ENCODE peak calls at places on chromosome 12, in eight cellular contexts. E, T, U, O, K, R, S and F are unnamed samples.

GRCh38 chr12:131862084-131862441 is 32.4 kb upstream of the ULK1 start:
- DNase-seq in E (no peak), T (no peak), U (peak), O (no peak), K (no peak), R (no peak), S (no peak), F (no peak)

GRCh38 chr12:9118161-9118560 is 2.4 kb upstream of the A2M start:
- DNase-seq in E (peak), T (no peak), U (no peak), O (no peak), K (peak), R (no peak), S (no peak), F (no peak)

GRCh38 chr12:1328385-1328784 is 266.0 kb downstream of the FBXL14 start:
- DNase-seq in E (peak), T (no peak), U (no peak), O (peak), K (no peak), R (peak), S (no peak), F (no peak)

GRCh38 chr12:93198086-93198485 is 179.6 kb upstream of the NUDT4 start:
- DNase-seq in E (no peak), T (no peak), U (no peak), O (no peak), K (peak), R (no peak), S (peak), F (no peak)

GRCh38 chr12:12474471-12474928 is 88.2 kb downstream of the DUSP16 start:
- DNase-seq in E (no peak), T (no peak), U (no peak), O (no peak), K (no peak), R (no peak), S (no peak), F (no peak)

GRCh38 chr12:29782285-29782820 is 1.4 kb downstream of the TMTC1 start:
- DNase-seq in E (peak), T (no peak), U (no peak), O (no peak), K (peak), R (no peak), S (no peak), F (peak)

GRCh38 chr12:80472912-80473500 is 29.0 kb downstream of the PTPRQ start:
- DNase-seq in E (peak), T (peak), U (no peak), O (no peak), K (peak), R (no peak), S (peak), F (peak)

GRCh38 chr12:68623984-68624383 is 13.3 kb downstream of the RAP1B start:
- DNase-seq in E (no peak), T (no peak), U (no peak), O (no peak), K (peak), R (no peak), S (no peak), F (no peak)

GRCh38 chr12:92928431-92928961 is 599 bp downstream of the EEA1 start:
- DNase-seq in E (peak), T (peak), U (peak), O (peak), K (peak), R (peak), S (peak), F (peak)

GRCh38 chr12:105922670-105923102 is 216.1 kb downstream of the NUAK1 start:
- DNase-seq in E (no peak), T (no peak), U (no peak), O (no peak), K (peak), R (no peak), S (peak), F (peak)

GRCh38 chr12:51087818-51088217 is 4.4 kb upstream of the CSRNP2 start:
- DNase-seq in E (no peak), T (no peak), U (no peak), O (no peak), K (no peak), R (no peak), S (no peak), F (no peak)

GRCh38 chr12:113007166-113007565 is 28.8 kb downstream of the OAS2 start:
- DNase-seq in E (no peak), T (no peak), U (no peak), O (no peak), K (peak), R (no peak), S (peak), F (no peak)

GRCh38 chr12:85569261-85569660 is 266.9 kb downstream of the RASSF9 start:
- DNase-seq in E (no peak), T (no peak), U (no peak), O (no peak), K (no peak), R (no peak), S (no peak), F (peak)

GRCh38 chr12:22625671-22626251 is 790 bp downstream of the ETNK1 start:
- DNase-seq in E (peak), T (peak), U (peak), O (peak), K (peak), R (peak), S (peak), F (peak)

DNA sequence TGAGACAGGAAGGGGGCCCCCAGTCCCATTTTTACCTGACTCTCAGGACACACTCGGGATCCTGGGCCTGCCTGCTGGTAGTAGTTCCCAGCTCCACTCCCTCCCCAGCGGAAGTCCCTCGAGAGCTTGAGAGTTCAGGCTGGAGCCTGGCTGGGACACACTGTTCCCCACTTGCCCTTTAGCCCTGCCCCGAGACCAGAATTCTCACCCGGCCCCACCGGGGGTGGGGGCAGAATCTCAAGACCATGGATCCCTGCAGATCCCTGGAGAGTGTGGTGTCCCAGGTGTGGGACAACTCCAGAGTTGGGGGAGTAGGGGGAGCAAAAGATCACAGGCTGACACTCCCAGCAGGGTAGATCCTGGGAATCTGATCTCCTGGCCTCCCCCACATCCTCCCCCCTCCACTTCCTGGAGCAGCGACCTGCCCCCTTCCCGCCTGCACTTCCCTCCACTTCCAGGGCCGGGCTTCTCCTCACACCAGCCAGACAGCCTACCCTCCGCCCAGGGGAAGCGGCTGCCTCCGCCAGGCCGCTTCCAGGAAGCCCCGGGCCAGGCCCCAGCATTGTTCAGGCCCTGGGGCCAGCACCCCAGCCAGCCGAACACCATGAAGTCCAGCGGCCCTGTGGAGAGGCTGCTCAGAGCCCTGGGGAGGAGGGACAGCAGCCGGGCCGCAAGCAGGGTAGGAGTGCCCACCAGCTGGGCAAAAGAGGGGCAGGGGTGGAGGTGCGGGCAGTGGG is at the start of gene TNS2:
- DNase-seq in E (no peak), T (no peak), U (peak), O (peak), K (peak), R (peak), S (peak), F (peak)
- H3K27ac ChIP-seq in E (no peak), T (no peak), U (peak), O (peak), K (peak), R (peak), S (peak), F (peak)

DNA sequence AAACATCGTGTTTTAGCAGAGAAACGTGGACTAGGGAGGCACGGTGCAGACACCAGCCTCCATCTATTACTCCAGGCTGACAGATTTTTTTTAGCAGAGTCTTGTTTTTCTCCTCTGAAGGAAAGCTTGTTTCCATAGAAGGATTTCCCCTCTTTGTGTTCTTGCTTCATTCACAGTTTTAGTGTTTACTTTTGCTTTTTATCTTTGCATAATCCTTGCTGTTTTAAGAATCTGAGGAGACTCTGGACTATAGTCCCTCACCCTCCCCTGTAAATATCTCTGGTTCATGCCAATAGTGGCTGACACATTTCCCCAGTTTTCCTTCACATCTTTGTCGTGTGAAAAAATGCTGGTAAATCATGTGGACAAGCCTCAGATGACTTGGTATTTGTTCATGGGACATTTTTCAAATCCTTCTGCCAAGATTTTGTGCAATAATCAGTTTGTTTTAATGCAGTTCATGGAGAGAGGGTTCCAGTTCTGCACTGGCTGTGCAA is 39.9 kb upstream of the TMCC3 start:
- DNase-seq in E (no peak), T (no peak), U (no peak), O (no peak), K (peak), R (no peak), S (no peak), F (no peak)
- H3K4me3 ChIP-seq in E (no peak), T (no peak), U (peak), O (peak), K (peak), R (peak), S (no peak), F (no peak)

GRCh38 chr12:14264777-14265176 is 100.7 kb upstream of the ATF7IP start:
- DNase-seq in E (peak), T (no peak), U (no peak), O (no peak), K (peak), R (no peak), S (no peak), F (peak)

GRCh38 chr12:14263742-14264141 is 101.7 kb upstream of the ATF7IP start:
- DNase-seq in E (no peak), T (no peak), U (no peak), O (no peak), K (no peak), R (no peak), S (no peak), F (no peak)

GRCh38 chr12:14261861-14262260 is 103.6 kb upstream of the ATF7IP start:
- DNase-seq in E (no peak), T (no peak), U (no peak), O (no peak), K (no peak), R (no peak), S (no peak), F (no peak)

GRCh38 chr12:14262771-14263511 is 102.5 kb upstream of the ATF7IP start:
- DNase-seq in E (no peak), T (no peak), U (no peak), O (no peak), K (no peak), R (no peak), S (no peak), F (no peak)

DNA sequence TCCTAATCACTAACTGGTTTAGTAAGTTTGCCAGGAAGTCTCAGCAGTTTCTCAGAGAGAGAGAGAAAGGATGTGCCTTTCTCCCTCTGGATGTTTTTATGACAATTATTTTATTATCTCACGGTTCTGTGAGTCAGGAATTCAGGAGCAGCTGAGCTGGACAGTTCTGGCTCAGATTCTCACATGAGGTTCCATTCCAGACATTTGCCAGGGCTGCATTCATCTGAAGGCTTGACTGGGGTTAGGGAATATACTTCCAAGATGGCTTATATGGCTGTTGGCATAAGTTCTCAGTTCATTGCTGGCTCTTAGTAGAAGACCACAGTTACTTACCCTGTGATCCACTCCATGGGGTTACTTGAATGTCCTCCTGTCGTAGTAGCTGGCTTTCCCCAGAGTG is 101.2 kb upstream of the ATF7IP start:
- DNase-seq in E (no peak), T (no peak), U (no peak), O (no peak), K (peak), R (no peak), S (no peak), F (peak)
- H3K27ac ChIP-seq in E (peak), T (no peak), U (no peak), O (no peak), K (no peak), R (no peak), S (no peak), F (no peak)

DNA sequence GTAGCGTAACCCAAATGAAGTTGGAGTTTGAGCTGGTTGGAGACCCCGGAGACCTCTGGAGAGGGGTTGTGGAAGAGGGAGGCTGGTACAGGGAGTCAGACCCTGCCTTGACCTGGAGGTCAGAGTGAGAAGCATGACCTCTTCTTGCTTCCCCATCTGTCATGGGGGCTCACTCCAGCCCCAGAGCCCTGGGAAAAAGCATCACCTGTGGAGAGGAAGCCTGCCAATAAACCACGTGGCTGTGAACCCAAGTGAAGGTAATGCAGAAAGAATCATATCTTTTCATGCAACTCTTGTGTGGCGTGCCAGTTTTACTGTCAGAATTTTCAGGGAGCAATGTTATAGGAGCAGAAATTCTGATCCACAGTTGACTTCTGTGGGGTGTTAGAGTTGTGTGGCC is 178.5 kb upstream of the PRICKLE1 start:
- DNase-seq in E (no peak), T (no peak), U (no peak), O (no peak), K (no peak), R (no peak), S (no peak), F (no peak)
- H3K4me3 ChIP-seq in E (no peak), T (no peak), U (no peak), O (no peak), K (no peak), R (no peak), S (no peak), F (no peak)

GRCh38 chr12:38907171-38907923 is 2.0 kb upstream of the CPNE8 start:
- DNase-seq in E (no peak), T (no peak), U (no peak), O (no peak), K (no peak), R (no peak), S (no peak), F (no peak)

GRCh38 chr12:38906482-38907170 is 1.2 kb upstream of the CPNE8 start:
- DNase-seq in E (peak), T (no peak), U (peak), O (peak), K (peak), R (peak), S (peak), F (peak)

GRCh38 chr12:38911611-38912010 is 6.2 kb upstream of the CPNE8 start:
- DNase-seq in E (no peak), T (no peak), U (no peak), O (no peak), K (no peak), R (no peak), S (no peak), F (no peak)

GRCh38 chr12:38915783-38916182 is 10.4 kb upstream of the CPNE8 start:
- DNase-seq in E (no peak), T (no peak), U (no peak), O (no peak), K (no peak), R (no peak), S (no peak), F (no peak)

DNA sequence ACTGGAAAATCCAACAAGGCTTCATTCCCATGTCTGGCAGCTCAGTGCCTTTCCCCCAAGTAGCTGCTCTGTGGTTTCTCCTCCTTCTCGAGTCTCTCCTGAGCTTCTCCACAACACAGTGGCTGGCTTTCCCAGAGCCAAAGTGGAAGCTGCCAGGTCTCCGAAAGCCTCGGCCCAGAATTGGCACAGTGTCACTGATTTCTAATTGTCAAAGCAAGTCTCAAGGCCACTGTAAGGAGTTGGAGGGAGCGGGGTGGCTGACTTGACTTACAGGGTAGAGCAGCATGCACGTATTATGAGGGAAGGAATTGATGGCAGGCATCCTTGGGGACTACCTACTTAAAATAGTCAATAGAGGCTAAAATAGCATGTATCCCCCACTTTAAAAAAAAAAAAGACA is 6.7 kb upstream of the CPNE8 start:
- DNase-seq in E (no peak), T (no peak), U (no peak), O (no peak), K (no peak), R (no peak), S (no peak), F (no peak)
- H3K27ac ChIP-seq in E (no peak), T (no peak), U (no peak), O (no peak), K (no peak), R (no peak), S (no peak), F (no peak)

GRCh38 chr12:118355838-118356237 is 16.9 kb downstream of the TAOK3 start:
- DNase-seq in E (no peak), T (no peak), U (no peak), O (no peak), K (peak), R (no peak), S (no peak), F (no peak)
- H3K4me3 ChIP-seq in E (no peak), T (no peak), U (no peak), O (no peak), K (no peak), R (no peak), S (no peak), F (no peak)

GRCh38 chr12:126895946-126896520 is 1370.9 kb upstream of the TMEM132C start:
- DNase-seq in E (no peak), T (no peak), U (no peak), O (no peak), K (no peak), R (no peak), S (peak), F (no peak)
- H3K27ac ChIP-seq in E (no peak), T (no peak), U (no peak), O (no peak), K (no peak), R (no peak), S (no peak), F (no peak)

GRCh38 chr12:65824314-65824563 is at the start of gene HMGA2:
- DNase-seq in E (no peak), T (no peak), U (peak), O (no peak), K (peak), R (peak), S (no peak), F (no peak)
- H3K4me3 ChIP-seq in E (peak), T (no peak), U (peak), O (peak), K (peak), R (peak), S (peak), F (peak)

DNA sequence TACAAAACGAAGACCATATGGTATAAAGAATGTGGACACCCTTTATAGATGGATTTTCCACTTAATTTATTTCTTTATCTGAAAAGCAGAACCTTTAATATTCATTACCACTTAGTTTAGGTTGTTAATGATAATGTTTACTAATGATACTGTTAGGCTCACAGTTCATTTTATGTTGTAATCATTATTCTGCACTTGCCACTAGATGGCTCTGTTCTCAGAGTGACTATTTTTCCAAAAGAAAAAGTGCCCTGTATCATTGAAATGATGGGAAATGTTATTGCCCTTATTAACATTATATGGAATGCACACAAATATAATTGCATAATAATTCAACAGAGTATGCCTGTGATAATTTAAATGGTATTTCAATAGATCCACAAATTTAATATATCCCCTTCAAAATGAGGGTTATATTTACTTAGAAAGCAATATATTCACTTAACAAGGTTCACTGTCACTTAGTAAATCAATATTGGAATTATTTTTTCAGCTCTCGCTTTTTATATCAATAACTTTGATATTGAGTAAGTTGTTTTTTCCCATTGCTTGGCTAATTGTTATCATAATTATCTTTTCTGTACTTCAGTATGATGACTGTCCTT is 95.7 kb downstream of the PDE3A start:
- DNase-seq in E (no peak), T (peak), U (no peak), O (no peak), K (peak), R (no peak), S (peak), F (peak)
- H3K27ac ChIP-seq in E (no peak), T (no peak), U (no peak), O (peak), K (no peak), R (peak), S (peak), F (no peak)

DNA sequence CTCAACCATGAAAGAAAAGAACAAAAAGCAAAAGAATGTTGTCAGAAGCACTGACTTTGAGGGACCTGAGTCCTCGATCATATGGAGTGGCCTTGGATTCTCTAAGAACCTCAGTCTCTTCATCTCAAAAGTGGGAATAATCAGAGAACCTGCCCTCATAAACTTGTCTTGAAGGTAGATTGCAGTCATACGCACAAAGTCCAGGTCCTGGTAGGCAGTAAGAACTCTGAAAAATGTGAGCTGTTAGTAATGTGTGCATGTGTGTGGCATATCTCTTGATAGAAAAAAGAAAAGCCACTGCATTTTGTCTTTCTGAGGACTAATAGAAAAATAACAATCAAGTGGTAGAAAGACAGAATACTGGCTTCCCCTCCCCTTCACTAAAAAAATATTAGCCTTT is 205.0 kb upstream of the TBX3 start:
- DNase-seq in E (no peak), T (no peak), U (no peak), O (no peak), K (no peak), R (no peak), S (no peak), F (no peak)
- H3K4me3 ChIP-seq in E (no peak), T (no peak), U (no peak), O (no peak), K (no peak), R (no peak), S (no peak), F (no peak)